ENCODE peak calls at places on chromosomes 3 and 15, in seven cellular contexts. L is neural progenitor cell, X is astrocyte, Z is breast epithelium, H is cardiac fibroblast, N is WTC11, T is HCT116. A is an unnamed sample.
A peak's percentile ranks its signal among the peaks of the same experiment; 100 is the strongest.

GRCh38 chr3:113825090-113825489 is 13.5 kb upstream of the GRAMD1C start:
- DNase-seq in L (no peak), X (no peak), Z (no peak), H (peak; percentile 11), N (no peak), T (no peak), A (no peak)

GRCh38 chr15:57432141-57432701 is 55.9 kb downstream of the CGNL1 start:
- DNase-seq in L (no peak), X (peak; percentile 70), Z (no peak), H (peak; percentile 37), N (peak; percentile 73), T (no peak), A (no peak)

GRCh38 chr3:150217691-150218090 is 190.4 kb upstream of the TSC22D2 start:
- DNase-seq in L (no peak), X (no peak), Z (no peak), H (no peak), N (no peak), T (no peak), A (no peak)

GRCh38 chr15:68819451-68820204 is 1.1 kb downstream of the ANP32A start:
- DNase-seq in L (peak; percentile 70), X (peak; percentile 45), Z (peak; percentile 48), H (peak; percentile 67), N (peak; percentile 34), T (no peak), A (peak; percentile 34)

GRCh38 chr3:185983495-185984141 is 45.8 kb upstream of the TRA2B start:
- DNase-seq in L (peak; percentile 88), X (peak; percentile 15), Z (peak; percentile 65), H (peak; percentile 73), N (peak; percentile 82), T (peak; percentile 59), A (peak; percentile 81)

GRCh38 chr3:112308151-112308911 is 14.3 kb upstream of the SLC9C1 start:
- DNase-seq in L (peak; percentile 69), X (peak; percentile 39), Z (no peak), H (peak; percentile 90), N (no peak), T (no peak), A (no peak)

GRCh38 chr3:13078158-13078905 is 5.1 kb upstream of the IQSEC1 start:
- DNase-seq in L (no peak), X (no peak), Z (no peak), H (no peak), N (no peak), T (no peak), A (no peak)

GRCh38 chr3:484302-484701 is 287.7 kb downstream of the CHL1 start:
- DNase-seq in L (no peak), X (no peak), Z (no peak), H (peak; percentile 7), N (no peak), T (no peak), A (no peak)

GRCh38 chr3:168575750-168576149 is 480.0 kb upstream of the GOLIM4 start:
- DNase-seq in L (no peak), X (no peak), Z (no peak), H (no peak), N (no peak), T (no peak), A (no peak)

GRCh38 chr3:36786921-36787890 is 22.9 kb upstream of the DCLK3 start:
- DNase-seq in L (no peak), X (no peak), Z (no peak), H (no peak), N (no peak), T (no peak), A (no peak)

GRCh38 chr15:38176696-38177095 is 75.9 kb upstream of the SPRED1 start:
- DNase-seq in L (no peak), X (no peak), Z (no peak), H (no peak), N (no peak), T (no peak), A (no peak)

GRCh38 chr15:85100186-85100937 is 118.7 kb downstream of the PDE8A start:
- DNase-seq in L (no peak), X (no peak), Z (no peak), H (no peak), N (no peak), T (no peak), A (no peak)

GRCh38 chr3:130905551-130905950 is 11.7 kb downstream of the ATP2C1 start:
- DNase-seq in L (no peak), X (no peak), Z (no peak), H (peak; percentile 80), N (no peak), T (no peak), A (no peak)

GRCh38 chr3:188788621-188789081 is 383.1 kb upstream of the TPRG1 start:
- DNase-seq in L (no peak), X (peak; percentile 98), Z (no peak), H (peak; percentile 89), N (no peak), T (no peak), A (peak; percentile 21)

GRCh38 chr3:126618021-126618420 is 36.9 kb downstream of the TXNRD3 start:
- DNase-seq in L (no peak), X (peak; percentile 63), Z (no peak), H (no peak), N (no peak), T (no peak), A (no peak)

GRCh38 chr3:28109829-28110228 is 131.6 kb upstream of the CMC1 start:
- DNase-seq in L (no peak), X (no peak), Z (no peak), H (no peak), N (no peak), T (no peak), A (no peak)

GRCh38 chr15:29514931-29515330 is 245.3 kb upstream of the NSMCE3 start:
- DNase-seq in L (no peak), X (no peak), Z (no peak), H (no peak), N (no peak), T (no peak), A (no peak)

GRCh38 chr3:113200351-113200750 is 11.0 kb upstream of the BOC start:
- DNase-seq in L (no peak), X (no peak), Z (no peak), H (no peak), N (no peak), T (no peak), A (no peak)

GRCh38 chr3:128804017-128804816 is 75.2 kb upstream of the ACAD9 start:
- DNase-seq in L (no peak), X (peak; percentile 19), Z (no peak), H (peak; percentile 45), N (no peak), T (no peak), A (no peak)

GRCh38 chr3:128725547-128725931 is 444 bp upstream of the RAB7A start:
- DNase-seq in L (no peak), X (no peak), Z (no peak), H (no peak), N (no peak), T (no peak), A (no peak)

DNA sequence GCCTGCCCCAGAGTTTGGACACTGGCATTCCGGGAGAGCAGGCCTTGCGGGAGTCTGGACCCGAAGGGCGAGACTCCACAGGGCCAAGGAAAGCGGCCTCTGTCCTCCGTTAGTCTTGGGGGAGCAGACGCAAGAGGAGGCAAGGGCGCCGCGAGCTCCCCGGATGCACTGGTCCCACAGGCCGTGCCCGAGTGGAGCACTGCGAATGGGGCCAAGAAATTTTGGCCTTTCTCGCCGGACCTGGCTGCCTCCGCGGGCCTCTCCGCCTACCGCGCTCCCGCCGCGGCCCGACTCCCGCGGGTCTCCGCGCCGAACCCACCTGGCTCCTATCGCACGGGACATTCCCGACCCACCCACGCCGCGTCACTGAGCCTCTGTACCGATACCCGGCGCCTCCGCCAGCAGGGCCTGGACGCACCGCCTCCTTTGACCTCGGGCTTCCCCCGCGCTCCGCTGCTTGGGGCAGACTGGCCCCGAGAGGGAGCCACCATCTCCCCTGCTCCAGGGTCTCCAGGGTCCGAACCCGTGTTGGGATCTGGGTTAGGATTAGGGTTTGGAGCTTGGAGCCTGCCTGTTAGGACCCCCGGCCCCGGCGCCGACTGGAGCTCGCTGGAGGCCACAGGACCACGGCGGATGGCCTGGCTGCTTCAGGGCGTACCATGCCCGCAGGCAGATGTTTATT is 11.8 kb downstream of the SHOX2 start:
- DNase-seq in L (peak; percentile 84), X (no peak), Z (no peak), H (no peak), N (peak; percentile 72), T (no peak), A (no peak)
- TF ChIP-seq CTCF in L (peak; percentile 57), X (no peak), Z (no peak), H (no peak), N (no peak), T (no peak), A (no peak)

GRCh38 chr3:146152841-146153240 is 8.1 kb downstream of the PLOD2 start:
- DNase-seq in L (peak; percentile 12), X (no peak), Z (peak; percentile 52), H (no peak), N (peak; percentile 12), T (no peak), A (no peak)

GRCh38 chr3:146153429-146153828 is 7.6 kb downstream of the PLOD2 start:
- DNase-seq in L (no peak), X (no peak), Z (no peak), H (no peak), N (no peak), T (no peak), A (no peak)

GRCh38 chr3:146142757-146143156 is 18.2 kb downstream of the PLOD2 start:
- DNase-seq in L (peak; percentile 33), X (peak; percentile 75), Z (no peak), H (peak; percentile 65), N (no peak), T (no peak), A (no peak)

GRCh38 chr3:146145642-146146041 is 15.3 kb downstream of the PLOD2 start:
- DNase-seq in L (no peak), X (no peak), Z (no peak), H (no peak), N (no peak), T (no peak), A (no peak)

GRCh38 chr3:146148468-146148931 is 12.5 kb downstream of the PLOD2 start:
- DNase-seq in L (no peak), X (no peak), Z (no peak), H (peak; percentile 71), N (no peak), T (no peak), A (no peak)
- TF ChIP-seq CTCF in L (no peak), X (no peak), Z (no peak), H (peak; percentile 22), N (no peak), T (peak; percentile 11), A (no peak)

DNA sequence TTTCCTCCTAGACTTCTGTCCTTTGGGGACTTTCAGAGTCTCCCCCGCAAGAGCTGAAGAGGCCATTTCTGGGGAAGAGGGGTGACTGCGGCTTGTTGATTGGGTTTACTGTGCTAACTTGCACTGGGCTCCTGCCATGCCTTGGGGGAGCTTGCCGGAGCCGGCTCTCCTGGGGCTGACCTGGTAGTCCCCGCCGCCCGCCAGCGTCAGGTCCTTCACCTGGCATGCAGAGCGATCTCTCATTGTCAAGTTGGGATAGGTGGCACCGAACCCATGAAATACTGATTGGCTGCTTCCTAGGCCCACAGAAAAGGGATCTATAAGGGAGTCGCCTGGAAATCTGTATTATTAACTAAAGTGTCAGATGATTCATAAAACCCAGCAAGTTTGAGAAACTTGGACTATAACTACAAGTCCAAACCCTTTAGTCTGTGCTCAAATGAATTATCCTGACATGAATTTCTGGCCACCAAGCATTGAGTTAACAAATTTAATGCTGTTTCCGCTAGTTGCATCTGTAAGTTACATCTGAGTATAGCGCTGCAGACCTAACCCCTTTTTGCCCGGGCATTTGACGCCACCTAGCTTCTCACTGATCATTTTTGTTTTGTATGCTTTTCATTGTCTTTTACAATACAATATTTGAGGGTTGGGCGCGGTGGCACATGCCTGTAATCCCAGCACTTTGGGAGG is 605 bp upstream of the IMP3 start:
- DNase-seq in L (peak; percentile 33), X (peak; percentile 38), Z (no peak), H (peak; percentile 68), N (peak; percentile 68), T (peak; percentile 54), A (no peak)
- TF ChIP-seq CTCF in L (peak; percentile 27), X (no peak), Z (no peak), H (peak; percentile 20), N (no peak), T (no peak), A (peak; percentile 65)

GRCh38 chr3:165895919-165896318 is 58.7 kb upstream of the BCHE start:
- DNase-seq in L (peak; percentile 90), X (no peak), Z (no peak), H (no peak), N (peak; percentile 85), T (peak; percentile 15), A (no peak)
- TF ChIP-seq CTCF in L (peak; percentile 74), X (no peak), Z (no peak), H (peak; percentile 3), N (peak; percentile 64), T (no peak), A (no peak)

A was measured in RWPE1.